ENCODE peak calls at places on chromosomes 2 and 18, in ten cellular contexts. L, A, U, J, W, D, H, M, C and F are unnamed samples.

GRCh38 chr2:174878537-174879147 is 114.4 kb upstream of the CHRNA1 start:
- DNase-seq in J (peak), L (peak), A (no peak), C (peak), W (no peak), U (peak), H (no peak), M (no peak), D (peak), F (no peak)

GRCh38 chr2:112642561-112642960 is 3.2 kb upstream of the SLC20A1 start:
- DNase-seq in J (no peak), L (no peak), H (no peak), W (no peak), D (no peak), C (no peak), A (no peak), M (no peak), U (no peak), F (no peak)

GRCh38 chr2:22011048-22011447 is 887.3 kb downstream of the TDRD15 start:
- DNase-seq in M (no peak), C (no peak), U (no peak), W (no peak), D (no peak), L (no peak), A (no peak), J (no peak), H (no peak), F (no peak)

GRCh38 chr2:54207666-54208195 is 48.3 kb downstream of the TSPYL6 start:
- DNase-seq in L (peak), H (no peak), W (no peak), M (no peak), U (peak), A (no peak), D (no peak), J (no peak), C (no peak), F (no peak)

GRCh38 chr2:97718051-97718882 is 4.9 kb downstream of the ZAP70 start:
- DNase-seq in L (no peak), A (peak), H (peak), C (no peak), D (no peak), W (peak), U (no peak), M (peak), J (no peak), F (no peak)

GRCh38 chr2:156333274-156333950 is 891 bp upstream of the NR4A2 start:
- DNase-seq in D (no peak), A (no peak), L (no peak), J (peak), H (peak), W (no peak), U (no peak), C (peak), M (peak), F (no peak)

GRCh38 chr18:47283476-47283875 is 32.0 kb upstream of the SKOR2 start:
- DNase-seq in H (no peak), W (no peak), U (peak), C (no peak), D (no peak), M (no peak), L (no peak), J (peak), A (no peak), F (no peak)

GRCh38 chr2:5609191-5609590 is 83.0 kb upstream of the SOX11 start:
- DNase-seq in W (no peak), A (no peak), L (no peak), M (no peak), J (no peak), C (no peak), H (no peak), U (no peak), D (no peak), F (no peak)

GRCh38 chr2:136112949-136113766 is 4.8 kb downstream of the CXCR4 start:
- DNase-seq in J (no peak), U (no peak), A (no peak), M (no peak), W (no peak), H (no peak), D (no peak), C (no peak), L (no peak), F (no peak)

GRCh38 chr2:68318686-68319396 is 908 bp downstream of the CNRIP1 start:
- DNase-seq in J (no peak), W (no peak), L (no peak), U (peak), M (no peak), C (no peak), A (no peak), H (no peak), D (peak), F (no peak)

GRCh38 chr2:20651731-20652099 is 817 bp upstream of the HS1BP3 start:
- DNase-seq in C (no peak), W (no peak), A (no peak), U (no peak), M (no peak), H (no peak), L (no peak), D (no peak), J (no peak), F (no peak)

GRCh38 chr2:167715932-167716331 is 531.5 kb downstream of the STK39 start:
- DNase-seq in H (no peak), U (no peak), D (no peak), W (no peak), M (no peak), J (no peak), A (no peak), L (no peak), C (no peak), F (no peak)

GRCh38 chr2:147456729-147457128 is 388.1 kb upstream of the ACVR2A start:
- DNase-seq in J (no peak), L (no peak), M (no peak), H (no peak), W (no peak), D (no peak), C (no peak), A (no peak), U (peak), F (no peak)

GRCh38 chr2:199819746-199820145 is 31.2 kb downstream of the FTCDNL1 start:
- DNase-seq in D (no peak), U (no peak), L (no peak), W (no peak), H (no peak), C (no peak), A (no peak), J (no peak), M (no peak), F (no peak)

GRCh38 chr2:10162586-10163497 is 40.3 kb downstream of the RRM2 start:
- DNase-seq in W (no peak), H (no peak), C (no peak), A (no peak), M (no peak), J (no peak), D (peak), L (no peak), U (no peak), F (no peak)

GRCh38 chr2:100887713-100888112 is 67.8 kb downstream of the NPAS2 start:
- DNase-seq in M (no peak), U (no peak), W (no peak), D (no peak), L (no peak), J (peak), A (no peak), C (no peak), H (no peak), F (no peak)

GRCh38 chr2:137888845-137889244 is 75.4 kb upstream of the HNMT start:
- DNase-seq in W (no peak), J (peak), H (no peak), L (no peak), D (peak), M (no peak), C (peak), U (peak), A (no peak), F (no peak)

GRCh38 chr18:470661-471501 is 29.6 kb downstream of the COLEC12 start:
- DNase-seq in H (no peak), L (no peak), C (no peak), W (no peak), U (peak), M (no peak), A (no peak), J (peak), D (no peak), F (no peak)

GRCh38 chr2:127388423-127389164 is 819 bp upstream of the MAP3K2 start:
- DNase-seq in C (no peak), M (no peak), W (peak), D (no peak), U (no peak), H (no peak), A (no peak), J (peak), L (no peak), F (no peak)

GRCh38 chr2:8511868-8512612 is 169.8 kb upstream of the ID2 start:
- DNase-seq in L (no peak), M (no peak), A (no peak), D (no peak), J (peak), U (peak), C (no peak), W (no peak), H (no peak), F (no peak)

GRCh38 chr2:150222317-150222716 is 265.1 kb downstream of the RND3 start:
- DNase-seq in W (no peak), C (no peak), A (no peak), H (no peak), L (no peak), M (no peak), U (no peak), D (no peak), J (no peak), F (no peak)

GRCh38 chr18:11323359-11323819 is 174.0 kb upstream of the PIEZO2 start:
- DNase-seq in L (peak), M (no peak), J (peak), H (no peak), U (peak), D (peak), W (no peak), A (no peak), C (no peak), F (no peak)

GRCh38 chr2:201661366-201661765 is 18.1 kb upstream of the TMEM237 start:
- DNase-seq in L (no peak), J (no peak), H (no peak), C (no peak), A (no peak), W (no peak), M (no peak), D (no peak), U (no peak), F (no peak)

GRCh38 chr2:43484323-43484930 is 111.4 kb downstream of the THADA start:
- DNase-seq in M (no peak), U (peak), W (no peak), A (no peak), D (peak), C (peak), H (no peak), L (peak), J (peak), F (no peak)

GRCh38 chr2:37614061-37614802 is 57.2 kb downstream of the CDC42EP3 start:
- DNase-seq in C (no peak), L (peak), J (peak), W (no peak), D (peak), H (no peak), A (no peak), U (peak), M (no peak), F (no peak)

GRCh38 chr2:65937379-65938160 is 497.4 kb upstream of the MEIS1 start:
- DNase-seq in D (no peak), W (no peak), J (peak), M (no peak), L (no peak), H (no peak), C (no peak), A (no peak), U (no peak), F (no peak)

GRCh38 chr18:61589053-61589723 is 256.0 kb downstream of the CDH20 start:
- DNase-seq in W (no peak), U (no peak), J (no peak), A (no peak), D (no peak), C (no peak), H (no peak), L (no peak), M (no peak), F (no peak)

GRCh38 chr18:46916551-46917107 is 678 bp downstream of the PIAS2 start:
- DNase-seq in D (no peak), W (peak), A (peak), U (peak), H (no peak), J (no peak), L (no peak), C (no peak), M (no peak), F (no peak)

GRCh38 chr2:56464066-56464465 is 280.3 kb downstream of the CCDC85A start:
- DNase-seq in M (no peak), U (no peak), D (no peak), C (no peak), L (no peak), H (no peak), A (no peak), J (no peak), W (no peak), F (no peak)

GRCh38 chr2:2728635-2729034 is 397.6 kb upstream of the MYT1L start:
- DNase-seq in J (no peak), M (no peak), C (no peak), A (no peak), L (no peak), W (no peak), H (no peak), D (no peak), U (no peak), F (no peak)

GRCh38 chr2:55838653-55839052 is 84.9 kb downstream of the EFEMP1 start:
- DNase-seq in W (no peak), M (no peak), H (no peak), J (peak), C (peak), U (no peak), A (no peak), L (no peak), D (no peak), F (no peak)

GRCh38 chr2:233033672-233034071 is 1.2 kb downstream of the NEU2 start:
- DNase-seq in M (no peak), L (no peak), W (no peak), D (no peak), A (no peak), C (no peak), J (peak), H (no peak), U (peak), F (no peak)

GRCh38 chr2:132564065-132564464 is 105.9 kb downstream of the LYPD1 start:
- DNase-seq in M (no peak), C (peak), L (no peak), W (no peak), U (no peak), D (no peak), H (no peak), A (no peak), J (peak), F (no peak)

GRCh38 chr2:10357770-10358169 is 55.1 kb downstream of the HPCAL1 start:
- DNase-seq in D (no peak), H (no peak), J (no peak), U (no peak), C (no peak), M (no peak), A (no peak), W (no peak), L (no peak), F (no peak)

GRCh38 chr2:113181491-113182051 is 7.8 kb downstream of the PSD4 start:
- DNase-seq in J (no peak), A (no peak), U (no peak), W (no peak), D (no peak), H (no peak), C (peak), L (no peak), M (no peak), F (no peak)

GRCh38 chr2:230891108-230891507 is 26.4 kb downstream of the ITM2C start:
- DNase-seq in W (no peak), D (no peak), A (no peak), L (no peak), J (no peak), M (no peak), H (no peak), U (no peak), C (no peak), F (no peak)

GRCh38 chr2:217935245-217935879 is 67.4 kb downstream of the TNS1 start:
- DNase-seq in U (peak), M (no peak), A (no peak), H (no peak), W (no peak), C (no peak), L (peak), D (no peak), J (no peak), F (no peak)

GRCh38 chr2:128640847-128641360 is 322.2 kb upstream of the HS6ST1 start:
- DNase-seq in U (no peak), M (no peak), J (no peak), L (no peak), A (no peak), D (no peak), W (no peak), C (no peak), H (no peak), F (no peak)